ENCODE peak calls at places on chromosomes 16 and 17, in four cellular contexts. D, O, B and Q are unnamed samples.

GRCh38 chr17:73360961-73361761 is 49.4 kb upstream of the CDC42EP4 start:
- DNase-seq in D (peak), O (no peak), B (no peak), Q (no peak)

GRCh38 chr17:67479119-67479517 is 102.0 kb downstream of the PITPNC1 start:
- DNase-seq in D (no peak), O (no peak), B (no peak), Q (no peak)

GRCh38 chr17:73719588-73720071 is 75.4 kb upstream of the SDK2 start:
- DNase-seq in D (no peak), O (peak), B (no peak), Q (peak)

GRCh38 chr17:4247981-4248388 is 15.8 kb downstream of the ANKFY1 start:
- DNase-seq in D (peak), O (no peak), B (no peak), Q (no peak)

GRCh38 chr17:31096106-31096436 is 1.3 kb downstream of the NF1 start:
- DNase-seq in D (no peak), O (no peak), B (peak), Q (no peak)

GRCh38 chr16:55120408-55120807 is 189.7 kb downstream of the IRX5 start:
- DNase-seq in D (no peak), O (no peak), B (no peak), Q (no peak)

GRCh38 chr17:1714980-1715802 is 5.0 kb upstream of the TLCD2 start:
- DNase-seq in D (peak), O (peak), B (peak), Q (peak)

GRCh38 chr17:64061157-64061898 is 40.9 kb upstream of the ICAM2 start:
- DNase-seq in D (no peak), O (peak), B (no peak), Q (no peak)

GRCh38 chr17:70405492-70406220 is 236.3 kb downstream of the KCNJ2 start:
- DNase-seq in D (peak), O (peak), B (peak), Q (no peak)

GRCh38 chr16:77499373-77500285 is 64.8 kb upstream of the ADAMTS18 start:
- DNase-seq in D (peak), O (peak), B (peak), Q (no peak)

GRCh38 chr17:75565618-75566017 is 22.0 kb upstream of the MYO15B start:
- DNase-seq in D (no peak), O (no peak), B (no peak), Q (no peak)

GRCh38 chr17:30517786-30518185 is 40.6 kb downstream of the GOSR1 start:
- DNase-seq in D (no peak), O (peak), B (no peak), Q (no peak)

GRCh38 chr16:5770118-5770517 is 672.5 kb upstream of the EEF2KMT start:
- DNase-seq in D (no peak), O (no peak), B (no peak), Q (no peak)

GRCh38 chr17:60941028-60941427 is 263.4 kb downstream of the BCAS3 start:
- DNase-seq in D (peak), O (peak), B (peak), Q (no peak)

GRCh38 chr17:43784068-43784467 is 3.8 kb downstream of the CFAP97D1 start:
- DNase-seq in D (no peak), O (no peak), B (peak), Q (no peak)

GRCh38 chr16:27234603-27235002 is 31.3 kb downstream of the KDM8 start:
- DNase-seq in D (no peak), O (no peak), B (no peak), Q (no peak)
- TF ChIP-seq CTCF in D (no peak), O (no peak), B (no peak), Q (no peak)

GRCh38 chr16:89489731-89490385 is 503 bp downstream of the ANKRD11 start:
- DNase-seq in D (no peak), O (no peak), B (no peak), Q (no peak)

GRCh38 chr16:89491238-89491869 is 993 bp upstream of the ANKRD11 start:
- DNase-seq in D (no peak), O (peak), B (no peak), Q (no peak)

GRCh38 chr16:89491974-89492687 is 1.8 kb upstream of the ANKRD11 start:
- DNase-seq in D (no peak), O (no peak), B (no peak), Q (no peak)

GRCh38 chr16:89490386-89491237 is at the start of gene ANKRD11:
- DNase-seq in D (peak), O (peak), B (peak), Q (peak)

DNA sequence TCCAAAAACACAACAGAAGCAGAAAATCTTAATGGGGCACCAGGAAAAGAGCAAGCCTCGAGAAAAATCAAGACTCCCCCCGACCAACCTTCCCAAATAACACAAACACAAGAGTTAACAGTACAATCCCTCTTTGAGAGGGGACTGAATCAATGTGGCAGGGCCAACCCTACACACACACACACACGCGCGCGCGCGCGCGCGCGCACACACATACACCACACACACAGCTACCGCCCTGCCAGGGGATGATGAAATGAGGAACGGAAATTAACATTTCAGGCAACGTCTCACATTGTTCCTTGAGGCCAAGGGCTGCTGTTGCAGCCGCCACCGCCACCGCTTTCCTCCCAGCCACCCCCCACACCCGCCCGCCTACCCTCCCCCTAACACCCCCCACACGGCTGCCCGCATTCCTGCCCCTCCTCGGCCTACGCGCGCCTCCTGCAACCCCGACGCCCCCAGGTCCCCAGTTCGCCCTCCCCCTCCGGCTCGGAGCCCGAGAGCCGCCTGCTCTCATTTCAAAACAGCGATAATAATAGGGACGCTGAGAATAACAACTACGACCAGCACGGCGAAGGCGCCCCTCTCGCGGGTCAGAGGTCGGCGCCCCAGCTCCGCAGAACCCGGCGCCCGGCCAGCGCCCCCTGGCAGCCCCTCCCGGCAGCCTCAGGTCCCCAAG is 1.2 kb downstream of the ANKRD11 start:
- DNase-seq in D (peak), O (peak), B (peak), Q (peak)
- TF ChIP-seq CTCF in D (peak), O (no peak), B (peak), Q (peak)

GRCh38 chr16:11497329-11497805 is 89.4 kb downstream of the LITAF start:
- DNase-seq in D (peak), O (peak), B (peak), Q (no peak)
- TF ChIP-seq CTCF in D (peak), O (peak), B (no peak), Q (no peak)

DNA sequence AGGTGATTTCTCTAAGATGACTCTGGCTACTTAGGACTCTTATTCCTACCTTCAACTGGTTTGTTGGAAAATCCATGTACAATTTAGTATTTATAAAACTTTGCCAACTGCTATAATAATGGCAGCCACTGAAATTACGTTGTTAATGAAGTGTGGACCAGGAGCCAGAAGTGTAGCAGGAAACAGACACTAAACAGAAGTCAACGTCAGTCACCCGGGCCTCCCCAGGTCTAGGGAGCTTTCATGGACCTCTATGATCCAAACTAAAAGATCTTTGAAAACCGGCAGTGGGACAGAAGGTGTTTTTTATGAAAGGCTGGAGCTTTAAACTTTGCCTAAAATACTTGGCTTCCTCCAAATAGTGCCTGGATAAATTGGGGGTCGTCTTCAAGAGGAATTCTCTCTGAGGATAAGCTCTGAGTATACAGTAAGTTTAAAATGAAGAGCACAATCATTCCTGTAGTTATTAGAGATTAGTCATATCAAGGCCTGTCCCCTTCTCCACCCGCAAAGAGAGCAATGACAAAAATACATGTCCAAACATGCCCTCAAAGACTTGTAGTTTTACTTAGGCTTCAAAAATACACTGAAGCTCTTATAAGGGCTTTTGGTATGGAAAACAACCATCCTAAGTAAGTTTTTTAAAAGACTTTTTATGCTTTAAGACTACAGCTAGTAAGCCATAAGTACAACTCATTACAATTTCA is 34.6 kb downstream of the DCUN1D3 start:
- DNase-seq in D (no peak), O (no peak), B (peak), Q (no peak)
- TF ChIP-seq CTCF in D (no peak), O (no peak), B (no peak), Q (no peak)

GRCh38 chr17:58277726-58278595 is 2.8 kb downstream of the MPO start:
- DNase-seq in D (no peak), O (no peak), B (no peak), Q (no peak)

GRCh38 chr17:58276423-58276822 is 4.3 kb downstream of the MPO start:
- DNase-seq in D (no peak), O (no peak), B (no peak), Q (no peak)

GRCh38 chr17:58275417-58275816 is 5.3 kb downstream of the MPO start:
- DNase-seq in D (no peak), O (no peak), B (no peak), Q (no peak)

GRCh38 chr17:58278661-58279015 is 2.1 kb downstream of the MPO start:
- DNase-seq in D (peak), O (no peak), B (no peak), Q (no peak)

GRCh38 chr17:58277107-58277506 is 3.6 kb downstream of the MPO start:
- DNase-seq in D (no peak), O (peak), B (no peak), Q (no peak)
- TF ChIP-seq CTCF in D (no peak), O (peak), B (peak), Q (peak)

DNA sequence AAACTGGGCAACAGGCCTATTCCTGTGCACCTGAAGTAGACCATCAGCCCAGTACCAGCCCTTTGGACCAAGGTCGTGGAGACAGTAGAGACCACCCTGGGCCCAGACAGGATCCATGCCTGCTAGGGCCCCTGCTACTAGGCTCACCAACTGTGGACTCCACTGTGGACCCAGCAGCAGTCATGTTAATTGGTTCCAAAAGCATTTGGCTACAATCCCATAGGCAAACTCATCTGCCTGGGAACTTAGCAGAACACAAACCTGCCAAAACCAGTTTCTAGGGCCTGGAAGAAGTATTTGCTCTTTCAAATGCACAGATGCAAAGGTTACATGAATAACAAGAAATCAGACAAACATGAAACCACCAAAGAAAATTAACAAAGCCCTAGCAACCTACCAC is 53.1 kb downstream of the ACSM2A start:
- DNase-seq in D (no peak), O (no peak), B (no peak), Q (no peak)
- TF ChIP-seq CTCF in D (no peak), O (no peak), B (no peak), Q (no peak)

DNA sequence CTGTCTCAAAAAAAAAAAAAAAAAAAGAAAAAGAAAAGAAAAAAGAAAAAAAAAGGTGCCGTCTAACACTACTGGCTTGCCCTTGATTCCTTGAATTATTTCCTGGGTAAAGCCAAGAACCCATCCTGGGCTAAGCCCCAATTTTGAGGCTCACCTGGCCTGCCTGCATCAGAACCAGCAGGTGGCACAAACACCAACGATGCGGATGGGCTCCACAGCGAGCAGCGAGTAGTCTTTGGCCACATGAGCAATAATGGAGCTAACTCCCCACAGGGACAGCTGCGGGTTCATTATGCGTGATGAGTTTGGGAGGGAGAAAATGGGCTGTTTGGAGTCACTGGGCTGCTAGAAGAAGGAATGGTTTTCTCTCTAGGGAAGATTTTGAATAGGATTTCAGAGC is 91.1 kb downstream of the ASIC2 start:
- DNase-seq in D (no peak), O (no peak), B (no peak), Q (peak)
- TF ChIP-seq CTCF in D (no peak), O (no peak), B (no peak), Q (no peak)

DNA sequence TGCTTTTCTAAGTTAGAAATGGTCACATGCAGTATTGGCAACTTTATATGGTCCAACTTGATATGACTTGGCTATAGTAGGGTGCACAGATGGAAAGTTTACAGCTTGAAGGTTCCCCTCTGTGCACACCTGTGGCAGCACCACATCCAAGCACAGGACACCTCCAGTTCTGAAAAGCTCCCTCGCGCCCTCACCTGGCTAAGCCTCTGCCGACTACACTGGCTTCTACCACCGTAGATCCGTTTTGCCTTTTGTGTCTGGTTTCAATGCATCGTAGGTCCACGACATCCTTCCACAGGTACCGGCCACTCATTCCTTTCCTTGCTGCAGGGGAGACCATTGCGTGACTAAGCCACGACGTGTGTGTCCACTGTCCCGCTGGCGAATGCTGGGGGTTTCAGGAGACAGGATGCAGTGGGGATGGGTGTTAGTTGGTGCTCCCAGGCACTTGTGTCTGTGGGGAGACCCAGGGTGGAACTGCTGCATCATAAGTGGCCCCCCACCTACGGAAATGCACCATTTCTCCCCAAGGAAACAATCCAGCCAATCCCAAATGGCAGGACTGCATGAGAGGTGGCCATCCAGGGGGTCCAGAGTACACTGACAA is 4.9 kb upstream of the RASD1 start:
- DNase-seq in D (no peak), O (no peak), B (no peak), Q (no peak)
- TF ChIP-seq CTCF in D (no peak), O (no peak), B (no peak), Q (no peak)